ENCODE peak calls at places on chromosome 10, in six cellular contexts. Q is transverse colon, K is endothelial cell of umbilical vein, N is sigmoid colon, I is HCT116, B is HepG2. X is an unnamed sample.
A peak's percentile ranks its signal among the peaks of the same experiment; 100 is the strongest.

GRCh38 chr10:8056891-8057331 is 2.4 kb downstream of the GATA3 start:
- DNase-seq in Q (no peak), I (no peak), B (no peak), K (peak; percentile 71), N (no peak), X (no peak)

GRCh38 chr10:28250782-28251181 is 52.1 kb downstream of the MPP7 start:
- DNase-seq in Q (no peak), I (no peak), K (peak; percentile 22), B (peak; percentile 29), N (no peak), X (no peak)

GRCh38 chr10:31069411-31069810 is 37.7 kb upstream of the ZNF438 start:
- DNase-seq in I (no peak), N (no peak), Q (no peak), K (no peak), B (no peak), X (no peak)

GRCh38 chr10:88042162-88043100 is 179.0 kb downstream of the PTEN start:
- DNase-seq in K (no peak), I (no peak), Q (no peak), B (no peak), N (peak; percentile 65), X (no peak)

GRCh38 chr10:16788125-16788524 is 29.1 kb downstream of the RSU1 start:
- DNase-seq in Q (no peak), K (no peak), N (no peak), I (no peak), B (no peak), X (no peak)

GRCh38 chr10:110372656-110373055 is 67.9 kb upstream of the SMNDC1 start:
- DNase-seq in I (peak; percentile 43), B (no peak), N (no peak), K (peak; percentile 25), Q (no peak), X (no peak)

GRCh38 chr10:84375011-84375410 is 46.6 kb downstream of the CCSER2 start:
- DNase-seq in K (peak; percentile 81), I (peak; percentile 57), N (no peak), Q (no peak), B (peak; percentile 51), X (no peak)

GRCh38 chr10:51397695-51398094 is 301.7 kb downstream of the CSTF2T start:
- DNase-seq in Q (peak; percentile 78), K (peak; percentile 96), N (peak; percentile 73), I (no peak), B (no peak), X (peak; percentile 74)

GRCh38 chr10:70331486-70332268 is 47.9 kb upstream of the NPFFR1 start:
- DNase-seq in B (peak; percentile 84), K (peak; percentile 71), N (peak; percentile 68), I (peak; percentile 96), Q (peak; percentile 32), X (peak; percentile 68)

GRCh38 chr10:49242604-49243003 is 54.4 kb upstream of the TMEM273 start:
- DNase-seq in B (no peak), Q (no peak), K (no peak), N (no peak), I (no peak), X (no peak)

GRCh38 chr10:122835908-122836307 is 9.7 kb downstream of the CUZD1 start:
- DNase-seq in I (no peak), B (no peak), Q (no peak), N (no peak), K (no peak), X (no peak)

GRCh38 chr10:114691442-114691941 is 33.4 kb upstream of the ABLIM1 start:
- DNase-seq in I (no peak), K (no peak), Q (no peak), B (peak; percentile 28), N (no peak), X (no peak)
- TF ChIP-seq POLR2A in I (no peak), K (no peak), Q (no peak), B (no peak), N (no peak), X (no peak)

DNA sequence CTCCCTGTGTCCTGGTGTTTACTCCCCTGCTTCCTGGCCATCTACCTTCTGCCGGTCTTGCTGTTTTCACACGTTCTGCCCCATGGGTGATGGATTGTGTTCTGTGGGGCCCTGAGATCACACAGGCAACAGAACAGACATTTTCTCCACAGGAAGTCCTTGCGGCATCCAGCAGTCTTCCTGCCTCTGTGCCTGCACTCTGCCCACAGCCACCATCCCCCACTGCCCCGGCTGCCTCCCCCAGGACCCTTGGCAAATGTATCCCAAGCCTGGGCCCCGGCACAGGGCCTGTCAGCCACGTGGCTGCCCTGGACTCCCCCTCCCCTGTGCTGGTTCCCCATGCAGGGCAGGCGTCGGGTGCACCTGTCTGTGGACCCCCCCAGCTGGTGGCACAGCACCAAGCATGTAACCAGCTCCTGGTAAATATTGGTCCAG is 184.2 kb downstream of the WDR37 start:
- DNase-seq in B (no peak), K (no peak), N (no peak), I (no peak), Q (peak; percentile 12), X (no peak)
- TF ChIP-seq POLR2AphosphoS5 in B (no peak), K (no peak), N (no peak), I (no peak), Q (no peak), X (no peak)

GRCh38 chr10:114518401-114519305 is 114.4 kb upstream of the AFAP1L2 start:
- DNase-seq in Q (no peak), N (no peak), B (peak; percentile 66), K (no peak), I (no peak), X (no peak)
- H3K4me1 ChIP-seq in Q (peaks cover 87% of the 10 kb centered on the region), N (no peaks in the 10 kb centered on the region), B (peaks cover 96% of the 10 kb centered on the region), K (peaks cover 2% of the 10 kb centered on the region), I (peaks cover 45% of the 10 kb centered on the region), X (peaks cover 14% of the 10 kb centered on the region)

GRCh38 chr10:3137958-3138726 is 34.4 kb downstream of the PITRM1 start:
- DNase-seq in Q (no peak), B (no peak), I (no peak), N (peak; percentile 63), K (no peak), X (no peak)
- TF ChIP-seq POLR2A in Q (no peak), B (no peak), I (no peak), N (no peak), K (no peak), X (no peak)

GRCh38 chr10:100668001-100668400 is 77.4 kb upstream of the PAX2 start:
- DNase-seq in K (no peak), I (no peak), Q (no peak), N (no peak), B (no peak), X (no peak)

GRCh38 chr10:100672199-100672598 is 73.2 kb upstream of the PAX2 start:
- DNase-seq in N (no peak), Q (no peak), B (no peak), I (no peak), K (no peak), X (no peak)

GRCh38 chr10:100670368-100670767 is 75.0 kb upstream of the PAX2 start:
- DNase-seq in N (no peak), B (no peak), Q (no peak), I (no peak), K (no peak), X (no peak)

GRCh38 chr10:100669616-100670015 is 75.8 kb upstream of the PAX2 start:
- DNase-seq in Q (no peak), B (no peak), N (no peak), I (no peak), K (no peak), X (no peak)

GRCh38 chr10:100670828-100671479 is 74.4 kb upstream of the PAX2 start:
- DNase-seq in I (no peak), Q (peak; percentile 27), K (no peak), N (no peak), B (no peak), X (no peak)
- TF ChIP-seq POLR2AphosphoS5 in I (peak; percentile 31), Q (no peak), K (no peak), N (no peak), B (no peak), X (no peak)